ENCODE peak calls at places on chromosome 20, in eight cellular contexts. M is mammary epithelial cell, X is GM23248, L is fibroblast of lung, D is IMR-90, T is PC-9, U is astrocyte, K is SK-N-SH. G is an unnamed sample.

GRCh38 chr20:13671500-13672288 is 33.0 kb upstream of the TASP1 start:
- DNase-seq in T (no peak), X (peak), M (peak), L (peak), U (peak), K (no peak), D (peak), G (no peak)

GRCh38 chr20:46350986-46351267 is 42.6 kb upstream of the CDH22 start:
- DNase-seq in K (no peak), D (no peak), L (no peak), U (no peak), X (no peak), T (no peak), M (no peak), G (no peak)

GRCh38 chr20:57220187-57221165 is 46.0 kb downstream of the BMP7 start:
- DNase-seq in D (no peak), M (no peak), K (peak), T (no peak), U (no peak), X (peak), L (no peak), G (no peak)

GRCh38 chr20:56229821-56230220 is 18.7 kb upstream of the MC3R start:
- DNase-seq in D (no peak), U (no peak), T (no peak), X (no peak), L (no peak), M (no peak), K (no peak), G (no peak)

GRCh38 chr20:14404515-14404914 is 67.1 kb upstream of the FLRT3 start:
- DNase-seq in K (no peak), M (no peak), T (no peak), U (no peak), D (no peak), X (no peak), L (no peak), G (peak)

GRCh38 chr20:41905186-41905585 is 287.0 kb upstream of the CHD6 start:
- DNase-seq in L (no peak), K (no peak), U (no peak), T (no peak), M (no peak), X (no peak), D (no peak), G (no peak)

GRCh38 chr20:62685781-62686555 is 22.7 kb upstream of the NTSR1 start:
- DNase-seq in X (no peak), U (no peak), T (no peak), K (no peak), L (no peak), D (no peak), M (no peak), G (no peak)

GRCh38 chr20:15653396-15654207 is 919.6 kb downstream of the KIF16B start:
- DNase-seq in K (no peak), M (no peak), D (peak), L (no peak), X (no peak), T (no peak), U (no peak), G (no peak)

GRCh38 chr20:35006531-35006971 is 50.9 kb downstream of the MYH7B start:
- DNase-seq in U (no peak), T (no peak), X (no peak), K (peak), M (no peak), D (no peak), L (no peak), G (no peak)

GRCh38 chr20:56391037-56391436 is 978 bp downstream of the AURKA start:
- DNase-seq in U (no peak), X (peak), M (peak), D (no peak), K (no peak), T (no peak), L (no peak), G (no peak)

GRCh38 chr20:43040427-43040826 is 149.3 kb downstream of the PTPRT start:
- DNase-seq in L (no peak), X (peak), D (no peak), K (no peak), U (no peak), M (no peak), T (no peak), G (peak)

GRCh38 chr20:41044409-41045062 is 15.9 kb downstream of the TOP1 start:
- DNase-seq in L (no peak), X (no peak), T (no peak), U (no peak), M (no peak), D (no peak), K (no peak), G (no peak)

GRCh38 chr20:2838847-2839671 is 1.4 kb downstream of the PCED1A start:
- DNase-seq in M (no peak), K (no peak), L (no peak), T (no peak), X (no peak), D (no peak), U (no peak), G (no peak)

GRCh38 chr20:33731693-33732165 is at the start of gene ZNF341:
- DNase-seq in M (peak), D (peak), X (peak), U (no peak), L (peak), K (peak), T (peak), G (peak)

GRCh38 chr20:8766868-8767390 is 302.0 kb upstream of the PLCB4 start:
- DNase-seq in D (no peak), L (no peak), X (no peak), M (no peak), T (no peak), U (no peak), K (no peak), G (no peak)

DNA sequence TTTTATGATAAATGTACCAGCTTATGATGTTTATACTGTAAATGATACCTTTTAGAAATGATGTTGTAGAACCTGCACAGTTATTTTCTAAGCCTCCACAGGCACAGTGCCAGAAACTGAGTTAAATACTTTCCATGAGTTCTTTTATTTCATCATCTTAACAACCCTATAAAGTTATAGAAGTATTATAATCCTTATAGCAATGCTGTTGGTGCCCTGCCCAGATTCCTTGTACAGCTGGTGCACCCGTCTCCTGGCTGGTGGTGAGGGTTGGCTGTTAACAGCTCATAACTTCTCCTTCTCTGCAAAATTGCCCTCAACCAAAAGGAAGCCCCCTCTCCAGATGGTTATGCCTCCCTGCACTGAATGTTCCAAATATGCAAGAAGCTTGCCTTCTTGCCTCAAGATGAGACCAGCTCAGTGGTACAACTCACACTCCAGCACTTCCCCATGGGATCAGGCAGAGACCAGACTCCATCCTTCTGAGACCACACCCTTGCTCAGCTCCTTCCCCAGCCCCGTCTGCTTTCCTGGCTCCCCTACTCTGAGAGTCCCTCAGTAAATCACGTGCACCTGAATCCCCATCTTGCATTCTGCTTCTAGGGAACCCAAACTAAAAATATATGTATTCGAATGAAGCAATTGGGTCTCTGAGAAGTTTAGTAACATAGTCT is 304.5 kb upstream of the PLCB4 start:
- DNase-seq in M (no peak), L (no peak), D (no peak), U (no peak), T (no peak), K (no peak), X (peak), G (no peak)
- H2AFZ ChIP-seq in M (no peak), L (no peak), D (no peak), U (no peak), T (no peak), K (no peak), X (no peak), G (no peak)

DNA sequence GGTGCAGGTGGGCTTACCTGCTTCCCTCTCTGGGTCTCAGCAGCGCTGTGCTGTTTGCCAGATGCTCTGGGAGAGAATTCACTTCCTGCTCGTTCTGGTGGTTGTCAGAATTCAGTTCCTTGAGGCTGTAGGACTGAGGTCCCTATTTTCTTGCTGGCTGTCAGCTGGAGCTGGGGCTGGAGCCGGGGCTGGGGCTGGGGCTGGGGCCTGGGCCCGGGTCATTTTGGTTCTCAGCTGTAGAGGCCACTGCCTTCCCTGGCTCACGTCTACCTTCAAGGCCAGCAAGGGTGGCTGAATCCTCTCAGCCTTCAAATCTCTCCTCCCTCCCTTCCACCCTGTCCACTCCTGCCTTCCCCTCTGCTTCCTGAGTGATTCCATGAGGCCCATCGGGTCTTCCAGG is 16.8 kb upstream of the PHACTR3 start:
- DNase-seq in T (no peak), X (no peak), U (no peak), D (no peak), M (no peak), L (no peak), K (no peak), G (no peak)
- H2AFZ ChIP-seq in T (no peak), X (no peak), U (no peak), D (no peak), M (no peak), L (no peak), K (no peak), G (no peak)

GRCh38 chr20:50113420-50114224 is 672 bp upstream of the UBE2V1 start:
- DNase-seq in L (no peak), T (no peak), X (peak), K (no peak), D (no peak), M (no peak), U (no peak), G (peak)

GRCh38 chr20:50111120-50111828 is 1.7 kb downstream of the UBE2V1 start:
- DNase-seq in K (no peak), T (peak), X (peak), L (peak), M (peak), U (peak), D (peak), G (no peak)

GRCh38 chr20:50110141-50111047 is 2.6 kb downstream of the UBE2V1 start:
- DNase-seq in L (peak), U (peak), K (no peak), D (no peak), M (peak), X (peak), T (peak), G (peak)

GRCh38 chr20:50112512-50113419 is at the start of gene UBE2V1:
- DNase-seq in K (peak), T (peak), M (peak), D (peak), L (peak), U (peak), X (peak), G (peak)

DNA sequence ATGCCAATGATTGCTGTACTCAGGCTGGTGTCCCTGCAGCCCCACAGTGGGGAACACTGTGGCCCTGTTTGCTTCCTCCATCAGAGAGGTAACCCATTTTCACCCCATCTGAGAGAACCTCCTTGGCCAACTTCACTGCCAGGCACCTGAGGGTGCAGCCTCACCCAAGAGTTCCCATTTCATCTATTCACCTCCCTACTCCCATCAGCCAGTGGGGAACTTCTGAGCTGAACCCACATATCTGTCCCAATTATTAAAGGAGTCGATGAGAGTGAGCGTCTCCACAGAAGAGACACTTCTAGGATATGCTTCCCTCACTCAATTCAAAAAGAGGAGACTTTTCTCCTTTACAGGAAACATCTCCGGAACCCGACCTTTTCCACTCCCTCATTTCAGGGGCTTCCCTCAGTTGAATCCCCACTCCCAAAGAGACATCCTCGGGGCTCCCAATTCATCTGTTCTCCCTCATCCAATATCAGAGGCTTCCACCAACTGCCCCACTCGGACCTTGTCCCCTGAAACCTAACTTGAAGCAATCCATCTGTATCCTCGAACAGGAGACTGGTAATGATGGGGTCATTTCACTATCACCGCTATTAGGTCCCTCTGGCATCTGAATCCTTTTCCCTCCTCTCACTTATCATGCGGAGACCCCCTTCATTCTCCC is 988 bp downstream of the UBE2V1 start:
- DNase-seq in K (no peak), U (no peak), D (no peak), M (no peak), T (no peak), X (peak), L (no peak), G (no peak)
- H2AFZ ChIP-seq in K (no peak), U (no peak), D (no peak), M (peak), T (no peak), X (peak), L (no peak), G (no peak)

GRCh38 chr20:18532626-18533025 is 24.9 kb downstream of the SEC23B start:
- DNase-seq in M (no peak), T (no peak), X (no peak), K (no peak), U (no peak), D (no peak), L (no peak), G (no peak)

GRCh38 chr20:18541741-18542140 is 25.5 kb upstream of the SMIM26 start:
- DNase-seq in U (no peak), M (peak), T (no peak), X (peak), L (peak), K (no peak), D (no peak), G (no peak)

GRCh38 chr20:18533491-18533890 is 25.8 kb downstream of the SEC23B start:
- DNase-seq in L (peak), T (no peak), U (peak), K (no peak), D (no peak), M (no peak), X (no peak), G (no peak)

GRCh38 chr20:18533978-18534644 is 26.4 kb downstream of the SEC23B start:
- DNase-seq in L (no peak), K (no peak), U (no peak), X (no peak), D (no peak), T (no peak), M (no peak), G (no peak)

GRCh38 chr20:18537651-18538050 is 29.6 kb upstream of the SMIM26 start:
- DNase-seq in M (peak), T (no peak), L (peak), X (peak), D (peak), K (no peak), U (no peak), G (no peak)
- H2AFZ ChIP-seq in M (no peak), T (no peak), L (no peak), X (no peak), D (no peak), K (no peak), U (no peak), G (no peak)

DNA sequence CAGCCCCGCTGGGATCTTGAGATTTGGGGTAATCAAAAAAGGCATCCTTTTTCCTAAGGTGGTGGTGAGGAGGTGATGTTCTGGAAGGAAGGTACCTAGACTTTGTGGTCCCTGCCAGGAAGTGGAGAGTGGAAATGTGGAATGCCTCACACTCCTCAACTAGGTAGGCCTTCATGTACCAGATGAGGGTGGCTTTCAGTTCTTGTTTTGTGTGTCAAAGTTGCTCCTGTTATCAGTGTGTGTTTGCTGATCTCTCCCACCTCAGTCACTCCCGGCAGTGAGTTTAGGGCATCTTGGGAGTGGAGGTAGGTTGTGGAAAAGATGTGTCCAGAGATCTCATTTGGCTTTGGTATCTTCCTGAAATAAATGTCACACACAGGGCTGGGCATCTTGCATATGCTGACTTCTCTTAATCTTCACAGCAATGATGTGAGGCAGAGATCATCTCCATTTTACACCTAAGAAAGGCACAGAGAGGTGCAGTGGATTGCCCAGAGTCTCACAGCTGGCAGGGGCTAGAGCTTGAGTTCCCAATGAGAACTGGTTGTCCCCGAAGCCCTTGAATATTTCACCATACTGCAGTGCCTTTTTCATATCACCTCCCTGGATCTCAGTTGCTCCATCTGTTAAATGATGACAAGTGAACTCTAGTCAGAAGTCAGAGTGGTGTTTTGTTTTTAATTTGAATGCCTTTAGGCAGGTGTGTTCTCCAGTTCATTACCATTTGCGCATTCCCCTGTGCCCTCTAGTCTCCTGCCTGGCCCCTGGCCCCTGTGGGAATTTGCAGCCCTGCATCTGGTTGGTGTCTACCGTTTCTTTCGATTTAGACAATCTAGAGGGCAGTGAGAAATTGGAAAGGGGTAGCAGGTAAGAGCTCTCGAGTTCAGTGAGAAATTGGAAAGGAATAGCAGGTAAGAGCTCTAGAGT is 2.9 kb downstream of the PKIG start:
- DNase-seq in U (no peak), M (no peak), X (no peak), K (no peak), L (no peak), D (no peak), T (no peak), G (no peak)
- H2AFZ ChIP-seq in U (no peak), M (no peak), X (no peak), K (no peak), L (no peak), D (no peak), T (no peak), G (no peak)

GRCh38 chr20:1467355-1468116 is 887 bp upstream of the NSFL1C start:
- DNase-seq in U (no peak), K (peak), T (no peak), D (no peak), X (no peak), L (no peak), M (no peak), G (no peak)

GRCh38 chr20:1466211-1467081 is at the start of gene NSFL1C:
- DNase-seq in T (peak), X (peak), K (peak), L (peak), U (peak), M (peak), D (peak), G (peak)

GRCh38 chr20:1469306-1469905 is 2.8 kb upstream of the NSFL1C start:
- DNase-seq in U (no peak), K (no peak), X (peak), L (no peak), D (no peak), T (no peak), M (no peak), G (no peak)

GRCh38 chr20:1467082-1467354 is 369 bp upstream of the NSFL1C start:
- DNase-seq in U (no peak), L (no peak), K (no peak), T (no peak), M (no peak), X (no peak), D (no peak), G (no peak)

DNA sequence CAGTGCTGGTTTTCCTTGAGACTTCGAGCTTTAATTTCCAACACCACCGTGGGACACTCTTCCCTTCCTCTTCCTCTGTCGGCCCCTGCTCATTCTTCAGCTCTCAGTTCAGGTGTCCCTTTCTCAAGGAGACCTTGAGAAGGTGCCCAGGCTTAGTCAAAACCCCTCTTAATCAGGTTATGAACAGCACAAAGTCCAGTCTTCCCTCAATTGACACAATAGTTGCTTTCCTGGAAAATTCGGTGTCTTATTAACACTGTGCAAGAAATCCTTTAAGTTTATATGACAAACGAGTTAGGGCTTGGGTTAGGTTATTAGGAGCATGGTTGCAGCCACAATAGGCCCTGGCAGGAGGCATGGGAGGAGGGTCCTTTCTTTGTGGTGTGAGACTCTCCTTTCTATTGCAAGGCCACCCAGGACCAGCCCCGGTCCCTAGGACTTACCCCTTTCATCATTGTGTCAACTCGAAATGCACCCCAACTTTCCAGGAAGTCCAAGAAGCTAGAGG is 1.5 kb upstream of the NSFL1C start:
- DNase-seq in M (no peak), X (no peak), K (no peak), U (no peak), T (no peak), L (no peak), D (no peak), G (no peak)
- H2AFZ ChIP-seq in M (no peak), X (no peak), K (no peak), U (no peak), T (no peak), L (no peak), D (no peak), G (no peak)

GRCh38 chr20:54470697-54471096 is 4.7 kb upstream of the DOK5 start:
- DNase-seq in K (no peak), U (no peak), M (no peak), L (no peak), D (no peak), T (no peak), X (no peak), G (no peak)
- H2AFZ ChIP-seq in K (no peak), U (no peak), M (no peak), L (no peak), D (no peak), T (no peak), X (no peak), G (no peak)